ENCODE peak calls at places on chromosome 21, in seven cellular contexts. L, V, Z, E, Q, X and F are unnamed samples.

GRCh38 chr21:25466470-25466869 is 140.8 kb downstream of the MRPL39 start:
- DNase-seq in Z (no peak), V (no peak), L (no peak), E (no peak), Q (no peak), X (no peak), F (no peak)

GRCh38 chr21:36701912-36702621 is 3.2 kb downstream of the SIM2 start:
- DNase-seq in V (no peak), L (no peak), Q (peak; percentile 19), Z (no peak), X (no peak), E (no peak), F (no peak)

GRCh38 chr21:39208624-39209333 is 25.5 kb upstream of the PSMG1 start:
- DNase-seq in X (no peak), L (no peak), Z (peak; percentile 25), V (no peak), E (no peak), Q (no peak), F (no peak)

GRCh38 chr21:31913191-31913608 is 40.4 kb downstream of the HUNK start:
- DNase-seq in V (no peak), Q (no peak), L (no peak), E (no peak), Z (no peak), X (no peak), F (no peak)

GRCh38 chr21:37095821-37096220 is 22.8 kb downstream of the TTC3 start:
- DNase-seq in E (no peak), Q (no peak), X (no peak), Z (no peak), V (no peak), L (no peak), F (no peak)

GRCh38 chr21:43719748-43720538 is 1.0 kb downstream of the PDXK start:
- DNase-seq in V (peak; percentile 35), L (peak; percentile 25), E (no peak), Q (no peak), X (no peak), Z (no peak), F (peak; percentile 39)

GRCh38 chr21:38112219-38112789 is 144.5 kb upstream of the KCNJ15 start:
- DNase-seq in V (no peak), Q (no peak), Z (no peak), E (no peak), L (no peak), X (no peak), F (no peak)

GRCh38 chr21:17537299-17537698 is 24.5 kb downstream of the CXADR start:
- DNase-seq in Q (no peak), L (no peak), E (no peak), X (no peak), V (no peak), Z (no peak), F (no peak)

GRCh38 chr21:20783611-20784010 is 214.6 kb upstream of the NCAM2 start:
- DNase-seq in L (no peak), Q (no peak), E (no peak), V (no peak), Z (no peak), X (no peak), F (no peak)

GRCh38 chr21:14864211-14865021 is 200.4 kb downstream of the NRIP1 start:
- DNase-seq in Q (peak; percentile 91), E (no peak), X (peak; percentile 63), L (peak; percentile 54), Z (peak; percentile 81), V (peak; percentile 80), F (peak; percentile 68)

GRCh38 chr21:43262427-43262826 is 93.6 kb downstream of the CRYAA start:
- DNase-seq in X (no peak), L (no peak), E (no peak), Z (no peak), Q (no peak), V (no peak), F (no peak)

GRCh38 chr21:31318971-31319370 is 25.1 kb downstream of the TIAM1 start:
- DNase-seq in V (no peak), Z (no peak), E (no peak), Q (no peak), L (no peak), X (no peak), F (no peak)

GRCh38 chr21:17610862-17611261 is 1.8 kb downstream of the BTG3 start:
- DNase-seq in Z (peak; percentile 15), X (no peak), E (no peak), Q (no peak), L (no peak), V (peak; percentile 3), F (peak; percentile 27)

GRCh38 chr21:32537569-32537881 is 47.8 kb downstream of the TCP10L start:
- DNase-seq in E (no peak), V (peak; percentile 91), L (no peak), Q (no peak), Z (no peak), X (no peak), F (no peak)

GRCh38 chr21:26849428-26850115 is 4.4 kb upstream of the ADAMTS1 start:
- DNase-seq in X (no peak), Q (no peak), V (peak; percentile 57), Z (no peak), L (no peak), E (peak; percentile 6), F (no peak)

GRCh38 chr21:34871026-34871908 is 177.8 kb downstream of the RUNX1 start:
- DNase-seq in L (no peak), Z (no peak), Q (no peak), V (no peak), E (no peak), X (no peak), F (no peak)

GRCh38 chr21:34878501-34878900 is 170.6 kb downstream of the RUNX1 start:
- DNase-seq in Z (peak; percentile 35), E (no peak), V (no peak), L (no peak), X (no peak), Q (no peak), F (peak; percentile 80)

GRCh38 chr21:34875830-34876229 is 173.3 kb downstream of the RUNX1 start:
- DNase-seq in Z (no peak), V (no peak), L (no peak), X (no peak), Q (no peak), E (no peak), F (no peak)

GRCh38 chr21:34877485-34878128 is 171.5 kb downstream of the RUNX1 start:
- DNase-seq in E (no peak), X (no peak), Q (peak; percentile 82), V (peak; percentile 92), Z (peak; percentile 92), L (no peak), F (peak; percentile 97)

DNA sequence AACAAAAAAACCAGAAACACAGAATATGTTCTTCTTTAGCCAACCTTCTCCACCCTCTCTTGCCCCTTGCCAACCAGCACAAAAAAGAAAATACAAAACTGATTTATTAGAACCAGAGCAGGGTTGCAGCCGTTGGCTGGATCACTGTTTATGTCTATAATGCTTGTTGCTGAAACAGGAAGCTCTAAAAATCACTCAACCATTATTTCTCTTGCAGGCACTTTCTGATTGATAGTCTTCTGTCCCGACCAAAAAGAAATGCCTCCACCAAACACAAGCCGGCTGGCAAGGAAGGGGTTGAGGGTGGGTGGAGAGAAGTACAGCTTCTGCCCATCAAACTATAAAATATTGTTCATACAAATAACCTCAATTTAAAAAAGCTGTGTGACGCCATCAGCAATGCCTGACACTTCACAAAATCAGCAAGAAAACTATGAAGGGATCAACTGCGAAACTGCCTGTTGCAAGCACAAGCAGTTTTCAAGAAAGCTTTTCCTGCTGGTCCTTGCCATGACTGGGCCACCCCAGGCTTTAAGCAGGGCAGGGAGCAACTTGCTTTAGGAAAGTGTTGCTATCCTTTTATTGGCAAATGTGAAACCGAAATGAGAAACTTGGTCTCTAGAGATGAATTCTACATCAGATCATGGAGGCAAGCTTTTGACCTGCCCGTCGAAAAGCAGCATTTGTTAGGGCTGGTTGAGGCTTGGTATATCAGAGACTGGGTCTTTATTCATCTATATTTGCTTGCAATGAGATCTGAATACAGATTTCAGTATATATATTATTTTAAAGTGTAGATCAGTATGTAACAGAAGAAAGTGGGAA is 174.2 kb downstream of the RUNX1 start:
- DNase-seq in Q (no peak), X (no peak), L (no peak), Z (no peak), E (no peak), V (no peak), F (no peak)
- TF ChIP-seq POLR2A in Q (no peak), X (no peak), L (no peak), Z (no peak), E (no peak), V (no peak), F (no peak)

DNA sequence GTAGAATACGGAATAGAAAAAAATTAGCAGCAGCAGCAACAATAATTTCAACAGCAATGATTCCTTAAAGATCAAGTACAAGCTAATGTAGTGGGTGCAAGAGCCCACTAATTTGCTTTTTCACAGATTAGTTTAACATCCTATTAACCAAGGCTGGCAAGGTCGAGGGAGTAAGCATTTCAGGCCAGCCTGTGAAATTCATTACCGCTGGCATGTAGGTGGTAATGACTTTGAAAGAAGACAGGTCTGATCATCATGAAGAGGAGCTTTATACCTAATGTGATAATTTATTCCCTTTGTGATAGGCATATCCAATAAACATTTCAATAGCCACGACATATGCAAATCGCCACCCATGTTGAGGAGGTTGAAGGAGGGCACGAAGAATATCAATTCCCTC is 11.2 kb upstream of the PRDM15 start:
- DNase-seq in L (no peak), Z (no peak), X (no peak), E (no peak), Q (no peak), V (no peak), F (no peak)
- H3K4me1 ChIP-seq in L (no peaks in the 10 kb centered on the region), Z (no peaks in the 10 kb centered on the region), X (no peaks in the 10 kb centered on the region), E (peaks cover 4% of the 10 kb centered on the region), Q (no peaks in the 10 kb centered on the region), V (peaks cover 6% of the 10 kb centered on the region), F (peaks cover 1% of the 10 kb centered on the region)

DNA sequence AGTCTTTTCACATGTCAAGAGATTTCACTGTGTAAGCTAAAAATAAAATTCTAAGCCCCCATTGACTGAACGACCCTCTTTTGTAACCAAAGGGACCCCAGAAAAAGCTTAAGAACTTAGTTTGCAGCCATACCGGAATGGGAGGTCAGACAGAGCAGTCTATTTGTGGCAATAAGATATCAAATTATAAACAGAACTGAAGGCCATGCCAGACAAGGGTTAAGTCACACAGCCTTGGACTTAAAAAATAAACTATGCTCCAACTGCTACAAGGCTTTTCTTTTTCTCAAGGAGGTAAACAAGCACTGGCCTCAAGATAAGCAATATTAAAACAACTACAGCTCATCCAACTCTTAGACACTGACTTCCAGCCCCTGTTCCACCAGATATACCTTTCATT is 256.9 kb downstream of the BACH1 start:
- DNase-seq in E (no peak), V (no peak), L (no peak), Q (no peak), X (no peak), Z (no peak), F (no peak)
- TF ChIP-seq POLR2A in E (no peak), V (no peak), L (no peak), Q (no peak), X (no peak), Z (no peak), F (no peak)

DNA sequence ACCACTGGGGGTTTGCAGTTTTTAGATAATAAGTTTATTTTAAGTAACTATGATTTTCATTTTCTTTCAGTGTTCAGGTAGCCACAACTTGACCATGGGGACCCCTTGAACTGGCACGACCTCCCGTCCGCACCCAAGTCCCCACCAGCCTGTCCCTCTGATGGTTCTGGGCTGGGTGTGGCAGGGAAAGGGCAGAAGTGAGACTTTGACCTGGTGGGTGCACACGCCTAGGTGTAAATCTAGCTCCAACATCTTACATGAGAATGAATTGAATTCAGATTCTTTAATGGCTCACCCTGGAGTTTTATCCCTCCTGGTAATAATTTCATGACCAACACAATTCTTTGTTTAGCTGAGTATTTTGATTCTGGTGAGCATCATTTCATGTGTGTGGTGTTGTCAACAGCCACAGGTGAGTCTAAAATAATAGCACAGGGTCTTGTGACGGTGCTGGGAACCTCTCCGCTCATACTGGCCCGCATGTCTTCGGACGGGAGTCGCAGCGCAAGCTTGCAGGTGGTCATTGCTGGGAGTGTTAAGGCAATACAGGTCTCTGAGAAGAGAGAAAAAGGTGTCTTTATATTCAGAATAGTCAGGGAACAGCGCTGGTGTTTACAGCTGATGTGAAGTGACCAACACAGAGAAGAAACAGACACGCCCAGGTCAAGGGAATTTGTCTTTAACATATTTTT is 50.8 kb upstream of the POFUT2 start:
- DNase-seq in E (no peak), X (no peak), V (no peak), L (no peak), Q (no peak), Z (no peak), F (no peak)
- H3K4me1 ChIP-seq in E (peaks cover 16% of the 10 kb centered on the region), X (no peaks in the 10 kb centered on the region), V (peaks cover 50% of the 10 kb centered on the region), L (no peaks in the 10 kb centered on the region), Q (no peaks in the 10 kb centered on the region), Z (no peaks in the 10 kb centered on the region), F (no peaks in the 10 kb centered on the region)